ENCODE peak calls at places on chromosome 9, in five cellular contexts. Y is bronchial epithelial cell, N is cardiac muscle cell, F is IMR-90, G is heart left ventricle. E is an unnamed sample. For H3K27me3, the result is how much of the 10 kb centered on the place peaks cover.

GRCh38 chr9:18492612-18493011 is 18.7 kb downstream of the ADAMTSL1 start:
- DNase-seq in Y (peak), F (no peak), G (no peak), N (peak), E (no peak)

GRCh38 chr9:134055981-134056461 is 11.8 kb downstream of the BRD3 start:
- DNase-seq in N (peak), F (peak), Y (peak), G (peak), E (no peak)

GRCh38 chr9:16434522-16434921 is 435.9 kb downstream of the BNC2 start:
- DNase-seq in G (no peak), Y (no peak), N (no peak), F (peak), E (no peak)

GRCh38 chr9:2732492-2732891 is 15.2 kb downstream of the KCNV2 start:
- DNase-seq in N (no peak), F (no peak), G (no peak), Y (no peak), E (no peak)

GRCh38 chr9:122822958-122823357 is 5.4 kb downstream of the PDCL start:
- DNase-seq in N (no peak), F (no peak), Y (no peak), G (no peak), E (no peak)

GRCh38 chr9:81314525-81314924 is 374.8 kb downstream of the TLE1 start:
- DNase-seq in N (no peak), Y (no peak), G (no peak), F (no peak), E (no peak)

GRCh38 chr9:21334603-21334968 is 618 bp downstream of the KLHL9 start:
- DNase-seq in Y (no peak), F (peak), G (peak), N (peak), E (no peak)

GRCh38 chr9:113650207-113651131 is 186.9 kb downstream of the RGS3 start:
- DNase-seq in Y (peak), N (no peak), G (no peak), F (peak), E (peak)

GRCh38 chr9:130948266-130948665 is 9.2 kb upstream of the FIBCD1 start:
- DNase-seq in N (no peak), G (no peak), F (no peak), Y (peak), E (no peak)

GRCh38 chr9:122807271-122807900 is 7.5 kb downstream of the OR1K1 start:
- DNase-seq in Y (no peak), G (no peak), N (no peak), F (peak), E (no peak)

GRCh38 chr9:120852240-120853018 is 9.7 kb upstream of the PSMD5 start:
- DNase-seq in F (peak), N (no peak), Y (no peak), G (no peak), E (no peak)

GRCh38 chr9:130184983-130185382 is 12.8 kb downstream of the NCS1 start:
- DNase-seq in F (no peak), N (no peak), Y (no peak), G (no peak), E (peak)

GRCh38 chr9:78982849-78983248 is 588.9 kb upstream of the TLE4 start:
- DNase-seq in Y (peak), N (peak), G (no peak), F (peak), E (peak)

GRCh38 chr9:92600742-92601261 is 65.0 kb upstream of the ECM2 start:
- DNase-seq in F (peak), G (no peak), N (peak), Y (peak), E (peak)

GRCh38 chr9:134297082-134297415 is 29.2 kb upstream of the RXRA start:
- DNase-seq in N (no peak), G (no peak), F (no peak), Y (no peak), E (no peak)

GRCh38 chr9:133121200-133122166 is at the start of gene RALGDS:
- DNase-seq in F (peak), Y (peak), N (peak), G (peak), E (peak)

GRCh38 chr9:114552716-114553115 is 34.9 kb upstream of the ATP6V1G1 start:
- DNase-seq in F (peak), G (no peak), N (no peak), Y (peak), E (peak)

GRCh38 chr9:94212091-94212490 is 47.0 kb upstream of the ZNF169 start:
- DNase-seq in F (peak), N (peak), Y (no peak), G (no peak), E (peak)

GRCh38 chr9:19224563-19224962 is 5.9 kb upstream of the DENND4C start:
- DNase-seq in N (no peak), G (no peak), Y (no peak), F (no peak), E (no peak)

GRCh38 chr9:32986971-32987370 is 14.5 kb downstream of the APTX start:
- DNase-seq in G (no peak), Y (peak), N (peak), F (peak), E (peak)

GRCh38 chr9:35689601-35690446 is at the start of gene TPM2:
- DNase-seq in G (peak), F (peak), Y (no peak), N (peak), E (peak)

GRCh38 chr9:121305269-121305994 is 37.5 kb downstream of the GSN start:
- DNase-seq in F (no peak), Y (no peak), G (peak), N (peak), E (no peak)

GRCh38 chr9:2053883-2054845 is 39.0 kb downstream of the SMARCA2 start:
- DNase-seq in Y (no peak), G (no peak), N (peak), F (peak), E (peak)

GRCh38 chr9:88164870-88165269 is 26.6 kb upstream of the SPATA31C2 start:
- DNase-seq in N (no peak), G (no peak), F (no peak), Y (no peak), E (no peak)

GRCh38 chr9:89880721-89881120 is 275.9 kb downstream of the GADD45G start:
- DNase-seq in N (no peak), F (no peak), Y (peak), G (no peak), E (no peak)

GRCh38 chr9:70410368-70410767 is 4.1 kb downstream of the KLF9 start:
- DNase-seq in G (no peak), N (peak), F (peak), Y (no peak), E (peak)

GRCh38 chr9:38228331-38229122 is 159.5 kb upstream of the SHB start:
- DNase-seq in F (no peak), N (no peak), G (no peak), Y (peak), E (no peak)

GRCh38 chr9:113658565-113658935 is 195.0 kb downstream of the RGS3 start:
- DNase-seq in F (no peak), Y (no peak), N (no peak), G (no peak), E (peak)

GRCh38 chr9:101435601-101436079 is at the start of gene ALDOB:
- DNase-seq in N (no peak), F (no peak), G (no peak), Y (no peak), E (no peak)

GRCh38 chr9:6305954-6306563 is 22.1 kb upstream of the TPD52L3 start:
- DNase-seq in F (peak), N (peak), G (no peak), Y (peak), E (peak)

GRCh38 chr9:89277043-89277442 is 34.0 kb upstream of the CKS2 start:
- DNase-seq in Y (no peak), G (no peak), N (no peak), F (no peak), E (no peak)

GRCh38 chr9:78261403-78262001 is 25.6 kb downstream of the CEP78 start:
- DNase-seq in Y (peak), F (peak), G (no peak), N (peak), E (peak)

GRCh38 chr9:136773386-136774044 is 9.2 kb upstream of the LCN15 start:
- DNase-seq in Y (no peak), F (no peak), N (peak), G (no peak), E (no peak)

GRCh38 chr9:92671323-92671722 is 1.4 kb upstream of the IPPK start:
- DNase-seq in F (peak), N (peak), G (peak), Y (peak), E (peak)

GRCh38 chr9:4680750-4681149 is 1.4 kb downstream of the CDC37L1 start:
- DNase-seq in N (peak), F (peak), Y (no peak), G (no peak), E (peak)

GRCh38 chr9:34498511-34498910 is 24.3 kb downstream of the ENHO start:
- DNase-seq in N (no peak), G (no peak), F (no peak), Y (no peak), E (no peak)

GRCh38 chr9:90219548-90220118 is 423.0 kb downstream of the DIRAS2 start:
- DNase-seq in Y (no peak), N (no peak), F (no peak), G (no peak), E (peak)

GRCh38 chr9:8679405-8679951 is 879.9 kb upstream of the DMAC1 start:
- DNase-seq in Y (no peak), F (no peak), G (no peak), N (peak), E (peak)

GRCh38 chr9:136695435-136695895 is 8.2 kb upstream of the AGPAT2 start:
- DNase-seq in F (no peak), N (no peak), G (no peak), Y (peak), E (no peak)

GRCh38 chr9:36092509-36093215 is 43.9 kb upstream of the GLIPR2 start:
- DNase-seq in N (no peak), Y (no peak), F (no peak), G (no peak), E (peak)

GRCh38 chr9:126614455-126615248 is 924 bp downstream of the LMX1B start:
- DNase-seq in N (no peak), F (no peak), G (no peak), Y (no peak), E (no peak)
- H3K27me3 ChIP-seq in N (half or more), F (half or more), G (half or more), Y (half or more), E (half or more)

GRCh38 chr9:124020520-124021384 is 9.2 kb downstream of the LHX2 start:
- DNase-seq in G (no peak), Y (no peak), F (no peak), N (no peak), E (no peak)

GRCh38 chr9:124019771-124020519 is 8.4 kb downstream of the LHX2 start:
- DNase-seq in Y (no peak), F (no peak), N (no peak), G (no peak), E (no peak)

GRCh38 chr9:124021385-124021769 is 9.8 kb downstream of the LHX2 start:
- DNase-seq in F (no peak), G (no peak), N (no peak), Y (no peak), E (no peak)

GRCh38 chr9:124022201-124023121 is 10.9 kb downstream of the LHX2 start:
- DNase-seq in Y (peak), G (no peak), F (no peak), N (no peak), E (no peak)

GRCh38 chr9:124024107-124024506 is 12.5 kb downstream of the LHX2 start:
- DNase-seq in F (no peak), N (no peak), Y (no peak), G (no peak), E (no peak)
- H3K27me3 ChIP-seq in F (half or more), N (half or more), Y (under half), G (under half), E (half or more)

GRCh38 chr9:135468866-135469521 is 10.6 kb upstream of the PPP1R26 start:
- DNase-seq in G (no peak), N (peak), Y (peak), F (peak), E (peak)
- H3K27me3 ChIP-seq in G (under half), N (under half), Y (under half), F (under half), E (under half)

DNA sequence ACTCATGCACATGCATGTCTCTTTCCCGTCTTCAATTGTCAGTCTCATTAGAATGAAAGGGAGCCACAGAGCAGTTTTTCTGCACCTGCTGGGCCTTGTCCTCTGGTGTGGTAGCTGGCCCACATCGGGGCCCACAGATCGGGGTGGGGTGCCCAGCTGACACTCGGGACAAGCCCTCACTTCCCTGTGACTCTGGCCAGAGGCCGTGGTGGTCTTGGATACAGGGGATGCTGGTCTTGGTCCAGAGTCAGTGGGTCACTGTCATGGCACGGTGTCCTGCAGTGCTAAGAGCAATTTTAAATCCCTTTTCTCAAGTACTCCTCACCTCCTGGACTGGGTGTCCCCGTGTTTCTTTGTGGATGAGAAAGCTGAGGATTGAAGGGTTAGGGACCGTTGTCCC is 193.2 kb downstream of the CACNA1B start:
- DNase-seq in G (no peak), F (no peak), N (no peak), Y (no peak), E (no peak)
- H3K27me3 ChIP-seq in G (under half), F (under half), N (under half), Y (under half), E (under half)

GRCh38 chr9:14347408-14348224 is 33.7 kb upstream of the NFIB start:
- DNase-seq in N (peak), G (peak), Y (peak), F (no peak), E (peak)
- H3K27me3 ChIP-seq in N (half or more), G (under half), Y (under half), F (half or more), E (half or more)

GRCh38 chr9:135372036-135372435 is 107.5 kb upstream of the PPP1R26 start:
- DNase-seq in N (no peak), F (no peak), G (no peak), Y (no peak), E (no peak)

GRCh38 chr9:135375001-135375400 is 104.6 kb upstream of the PPP1R26 start:
- DNase-seq in Y (no peak), G (no peak), F (no peak), N (no peak), E (no peak)

GRCh38 chr9:135372501-135373008 is 107.0 kb upstream of the PPP1R26 start:
- DNase-seq in N (no peak), F (no peak), Y (no peak), G (no peak), E (no peak)

GRCh38 chr9:135371535-135371934 is 108.0 kb upstream of the PPP1R26 start:
- DNase-seq in F (no peak), N (no peak), Y (no peak), G (no peak), E (no peak)

GRCh38 chr9:135373151-135373685 is 106.4 kb upstream of the PPP1R26 start:
- DNase-seq in N (no peak), Y (no peak), F (no peak), G (no peak), E (no peak)
- H3K27me3 ChIP-seq in N (under half), Y (under half), F (under half), G (under half), E (under half)

GRCh38 chr9:117745598-117745997 is 41.4 kb downstream of the TLR4 start:
- DNase-seq in Y (no peak), N (no peak), F (no peak), G (no peak), E (no peak)
- H3K27me3 ChIP-seq in Y (under half), N (under half), F (under half), G (under half), E (under half)

DNA sequence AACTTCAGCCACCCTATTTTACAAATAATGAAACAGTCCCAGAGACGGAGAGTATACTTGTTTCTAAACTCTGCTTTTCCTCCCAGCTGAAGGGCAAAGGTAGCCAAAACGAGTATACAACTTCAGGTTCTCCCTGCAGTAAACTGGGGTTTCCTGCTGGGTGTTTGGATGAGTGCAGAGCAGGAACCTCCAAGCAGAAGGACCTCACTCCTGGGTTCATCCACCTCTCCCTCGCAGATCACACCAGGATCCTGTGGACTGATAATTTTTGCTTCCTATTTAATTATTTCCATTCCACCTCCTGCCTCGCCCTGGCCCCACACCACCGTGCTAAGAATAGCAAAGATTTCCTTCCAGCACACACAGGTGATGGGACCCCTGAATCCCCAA is 2.0 kb upstream of the FOXB2 start:
- DNase-seq in G (no peak), N (no peak), Y (no peak), F (no peak), E (no peak)
- H3K27me3 ChIP-seq in G (half or more), N (half or more), Y (half or more), F (half or more), E (half or more)

DNA sequence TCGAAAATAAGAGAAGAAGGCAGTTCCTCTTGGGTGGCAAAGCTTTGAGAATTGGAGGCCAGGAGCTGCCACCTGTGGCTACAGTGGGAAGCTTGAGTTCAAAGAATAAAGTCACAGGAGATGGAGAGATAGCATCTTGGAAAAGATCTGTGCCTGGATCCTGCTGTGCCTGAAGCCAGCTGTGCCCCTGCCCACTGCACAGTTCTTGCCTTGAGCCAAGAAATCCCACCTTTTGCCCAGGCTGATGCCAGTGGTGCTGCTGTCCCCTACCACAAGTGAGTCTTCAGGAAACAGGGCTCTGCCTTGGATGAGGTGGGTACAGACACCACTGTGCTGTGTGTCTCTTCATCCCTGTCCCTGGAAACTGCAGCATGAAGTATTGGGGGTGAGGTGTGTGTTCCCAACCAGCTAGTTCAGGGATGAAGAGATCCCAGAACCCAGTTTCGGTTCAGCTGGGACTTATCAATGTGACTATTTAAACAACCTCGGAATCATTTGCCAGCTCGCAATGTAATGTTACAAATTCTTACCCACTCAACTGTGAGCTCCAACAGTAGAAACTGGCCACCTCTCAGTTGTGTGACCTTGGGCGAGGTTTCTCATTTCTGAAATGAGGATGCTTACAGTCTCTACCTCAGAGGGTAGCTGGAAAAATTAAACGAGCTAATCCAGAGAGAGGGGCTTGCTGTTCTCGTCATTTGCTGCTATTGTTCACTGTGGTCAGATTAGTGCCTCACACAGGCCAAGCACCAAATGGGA is 5.9 kb downstream of the IER5L start:
- DNase-seq in Y (no peak), G (no peak), N (no peak), F (no peak), E (no peak)
- H3K27me3 ChIP-seq in Y (under half), G (under half), N (under half), F (under half), E (under half)